ENCODE peak calls at places on chromosomes 1 and 21, in eight cellular contexts. P is stimulated activated CD8-positive, alpha-beta memory T cell treated with anti-CD3 and anti-CD28 coated beads, Interleukin-7, amount 100 ng/mL, for 1 hour; G is kidney tubule cell; Q is GM12865; A is hepatocyte; R is IMR-90; H is stimulated activated CD4-positive, alpha-beta T cell treated with anti-CD3 and anti-CD28 coated beads, Interleukin-1b, Interleukin-23, amount 100 ng/mL, for 1 hour; I is EL. X is an unnamed sample.

GRCh38 chr1:119308130-119308529 is 60.5 kb upstream of the HAO2 start:
- DNase-seq in P (no peak), G (no peak), Q (no peak), A (no peak), R (no peak), H (no peak), I (no peak), X (no peak)

GRCh38 chr1:157001304-157001703 is 44.2 kb downstream of the ARHGEF11 start:
- DNase-seq in P (no peak), G (no peak), Q (no peak), A (no peak), R (peak), H (no peak), I (no peak), X (no peak)

GRCh38 chr1:27980216-27980820 is 20.5 kb downstream of the XKR8 start:
- DNase-seq in P (no peak), G (no peak), Q (no peak), A (no peak), R (peak), H (no peak), I (no peak), X (no peak)

GRCh38 chr1:153617677-153618076 is 1.6 kb upstream of the S100A14 start:
- DNase-seq in P (no peak), G (peak), Q (no peak), A (peak), R (no peak), H (no peak), I (peak), X (peak)

GRCh38 chr1:117572546-117572945 is 33.3 kb upstream of the TENT5C start:
- DNase-seq in P (peak), G (no peak), Q (no peak), A (no peak), R (no peak), H (no peak), I (no peak), X (no peak)

GRCh38 chr21:26801524-26801923 is 43.7 kb downstream of the ADAMTS1 start:
- DNase-seq in P (no peak), G (no peak), Q (no peak), A (peak), R (peak), H (no peak), I (peak), X (no peak)

GRCh38 chr1:87330201-87330953 is 1.7 kb downstream of the LMO4 start:
- DNase-seq in P (no peak), G (peak), Q (peak), A (peak), R (peak), H (no peak), I (peak), X (peak)

GRCh38 chr1:1891349-1892078 is 627 bp upstream of the GNB1 start:
- DNase-seq in P (peak), G (peak), Q (peak), A (peak), R (peak), H (peak), I (peak), X (peak)

GRCh38 chr1:24727490-24728214 is 17.6 kb upstream of the CLIC4 start:
- DNase-seq in P (no peak), G (peak), Q (peak), A (peak), R (peak), H (no peak), I (peak), X (no peak)

GRCh38 chr1:243896313-243896712 is 46.3 kb upstream of the AKT3 start:
- DNase-seq in P (no peak), G (no peak), Q (no peak), A (no peak), R (no peak), H (no peak), I (no peak), X (no peak)

GRCh38 chr21:42616366-42617340 is 36.8 kb upstream of the PDE9A start:
- DNase-seq in P (no peak), G (no peak), Q (no peak), A (no peak), R (no peak), H (no peak), I (no peak), X (no peak)

GRCh38 chr1:100643430-100644196 is 75.9 kb upstream of the VCAM1 start:
- DNase-seq in P (no peak), G (peak), Q (no peak), A (no peak), R (peak), H (no peak), I (no peak), X (no peak)

GRCh38 chr21:26946744-26947446 is 20.0 kb downstream of the ADAMTS5 start:
- DNase-seq in P (no peak), G (no peak), Q (no peak), A (no peak), R (no peak), H (no peak), I (no peak), X (no peak)

GRCh38 chr1:93358293-93358692 is 12.6 kb downstream of the DR1 start:
- DNase-seq in P (no peak), G (no peak), Q (no peak), A (no peak), R (no peak), H (no peak), I (no peak), X (peak)

GRCh38 chr1:35577071-35577998 is 4.2 kb downstream of the TFAP2E start:
- DNase-seq in P (peak), G (peak), Q (peak), A (no peak), R (no peak), H (no peak), I (no peak), X (peak)

GRCh38 chr1:156911587-156912298 is 8.7 kb upstream of the LRRC71 start:
- DNase-seq in P (no peak), G (no peak), Q (no peak), A (no peak), R (no peak), H (no peak), I (no peak), X (no peak)

X was measured in H9.